ENCODE peak calls at places on chromosomes 3 and 15, in six cellular contexts. One of them, this sample, is unnamed.

GRCh38 chr3:183449391-183449790 is 21.0 kb upstream of the MCF2L2 start:
- DNase-seq in NT2/D1: no peak
- DNase-seq in EL: peak; percentile 53
- DNase-seq in activated CD8-positive, alpha-beta T cell treated with anti-CD3 and anti-CD28 coated beads for 36 hours: no peak
- DNase-seq in H7: no peak
- DNase-seq in mesenteric fat pad: no peak
- DNase-seq in this sample: peak; percentile 62

GRCh38 chr3:190041333-190042041 is 79.2 kb downstream of the P3H2 start:
- DNase-seq in NT2/D1: peak; percentile 58
- DNase-seq in EL: no peak
- DNase-seq in activated CD8-positive, alpha-beta T cell treated with anti-CD3 and anti-CD28 coated beads for 36 hours: no peak
- DNase-seq in H7: peak; percentile 31
- DNase-seq in mesenteric fat pad: no peak
- DNase-seq in this sample: peak; percentile 70

GRCh38 chr15:25759421-25759820 is 103.7 kb downstream of the ATP10A start:
- DNase-seq in NT2/D1: no peak
- DNase-seq in EL: no peak
- DNase-seq in activated CD8-positive, alpha-beta T cell treated with anti-CD3 and anti-CD28 coated beads for 36 hours: no peak
- DNase-seq in H7: no peak
- DNase-seq in mesenteric fat pad: no peak
- DNase-seq in this sample: no peak

GRCh38 chr3:10459954-10460754 is 45.2 kb downstream of the ATP2B2 start:
- DNase-seq in NT2/D1: peak; percentile 95
- DNase-seq in EL: peak; percentile 65
- DNase-seq in activated CD8-positive, alpha-beta T cell treated with anti-CD3 and anti-CD28 coated beads for 36 hours: peak; percentile 80
- DNase-seq in H7: peak; percentile 95
- DNase-seq in mesenteric fat pad: no peak
- DNase-seq in this sample: peak; percentile 79

GRCh38 chr3:149180057-149180573 is 41.5 kb downstream of the CP start:
- DNase-seq in NT2/D1: no peak
- DNase-seq in EL: peak; percentile 100
- DNase-seq in activated CD8-positive, alpha-beta T cell treated with anti-CD3 and anti-CD28 coated beads for 36 hours: no peak
- DNase-seq in H7: no peak
- DNase-seq in mesenteric fat pad: no peak
- DNase-seq in this sample: peak; percentile 99

GRCh38 chr15:48855501-48856440 is 22.2 kb upstream of the EID1 start:
- DNase-seq in NT2/D1: no peak
- DNase-seq in EL: peak; percentile 63
- DNase-seq in activated CD8-positive, alpha-beta T cell treated with anti-CD3 and anti-CD28 coated beads for 36 hours: no peak
- DNase-seq in H7: peak; percentile 35
- DNase-seq in mesenteric fat pad: no peak
- DNase-seq in this sample: peak; percentile 60

GRCh38 chr3:42764115-42764514 is 8.9 kb downstream of the CCDC13 start:
- DNase-seq in NT2/D1: no peak
- DNase-seq in EL: no peak
- DNase-seq in activated CD8-positive, alpha-beta T cell treated with anti-CD3 and anti-CD28 coated beads for 36 hours: no peak
- DNase-seq in H7: no peak
- DNase-seq in mesenteric fat pad: no peak
- DNase-seq in this sample: no peak

GRCh38 chr15:88179562-88179961 is 77.0 kb downstream of the NTRK3 start:
- DNase-seq in NT2/D1: no peak
- DNase-seq in EL: no peak
- DNase-seq in activated CD8-positive, alpha-beta T cell treated with anti-CD3 and anti-CD28 coated beads for 36 hours: no peak
- DNase-seq in H7: no peak
- DNase-seq in mesenteric fat pad: no peak
- DNase-seq in this sample: no peak

This sample was measured in mesenchymal stem cell.